ENCODE peak calls at places on chromosomes 3 and 15, in four cellular contexts. Y, C, E and D are unnamed samples.

GRCh38 chr15:28881170-28881569 is 4.6 kb upstream of the APBA2 start:
- DNase-seq in Y (no peak), E (no peak), C (no peak), D (no peak)

GRCh38 chr3:140914384-140914945 is 27.2 kb upstream of the SLC25A36 start:
- DNase-seq in C (no peak), Y (no peak), E (no peak), D (no peak)

GRCh38 chr3:140467104-140467577 is 210.7 kb upstream of the TRIM42 start:
- DNase-seq in E (no peak), C (peak; percentile 25), Y (no peak), D (no peak)

GRCh38 chr15:38145671-38146111 is 106.9 kb upstream of the SPRED1 start:
- DNase-seq in Y (no peak), E (no peak), C (no peak), D (no peak)

GRCh38 chr3:20478407-20478806 is 292.4 kb upstream of the SGO1 start:
- DNase-seq in Y (no peak), E (no peak), C (no peak), D (no peak)

GRCh38 chr3:137020888-137021287 is 63.1 kb downstream of the IL20RB start:
- DNase-seq in E (no peak), C (no peak), Y (no peak), D (no peak)

GRCh38 chr15:42157981-42158765 is 1.7 kb upstream of the PLA2G4F start:
- DNase-seq in Y (no peak), C (no peak), E (no peak), D (peak; percentile 71)

GRCh38 chr3:112778298-112779008 is 68.2 kb downstream of the CD200R1L start:
- DNase-seq in C (no peak), Y (no peak), E (no peak), D (no peak)

GRCh38 chr15:93362821-93363220 is 273.8 kb upstream of the RGMA start:
- DNase-seq in Y (no peak), E (no peak), C (no peak), D (no peak)

GRCh38 chr15:68615811-68616210 is 37.0 kb downstream of the CORO2B start:
- DNase-seq in C (no peak), Y (no peak), E (no peak), D (no peak)

GRCh38 chr3:170999737-171000242 is 26.7 kb downstream of the SLC2A2 start:
- DNase-seq in E (no peak), C (peak; percentile 52), Y (no peak), D (peak; percentile 61)

GRCh38 chr3:81985996-81986723 is 224.7 kb upstream of the GBE1 start:
- DNase-seq in Y (no peak), C (peak; percentile 74), E (no peak), D (peak; percentile 8)

GRCh38 chr3:179046497-179047353 is 24.9 kb downstream of the ZMAT3 start:
- DNase-seq in E (peak; percentile 89), Y (no peak), C (no peak), D (no peak)

GRCh38 chr3:83230841-83231240 is 1469.4 kb upstream of the GBE1 start:
- DNase-seq in C (no peak), E (no peak), Y (no peak), D (no peak)

GRCh38 chr3:14431928-14432834 is 29.8 kb downstream of the SLC6A6 start:
- DNase-seq in Y (no peak), E (peak; percentile 90), C (peak; percentile 82), D (peak; percentile 97)

GRCh38 chr3:127093312-127093711 is 99.6 kb upstream of the PRR23E start:
- DNase-seq in Y (no peak), E (no peak), C (no peak), D (no peak)

GRCh38 chr15:36361351-36361870 is 218.0 kb upstream of the CDIN1 start:
- DNase-seq in C (no peak), Y (no peak), E (no peak), D (no peak)

GRCh38 chr15:101641894-101642293 is 10.3 kb downstream of the TM2D3 start:
- DNase-seq in Y (no peak), E (peak; percentile 25), C (no peak), D (no peak)

GRCh38 chr3:25442486-25442885 is 14.4 kb downstream of the RARB start:
- DNase-seq in C (no peak), E (no peak), Y (no peak), D (no peak)

GRCh38 chr3:170531557-170532335 is 54.1 kb downstream of the SLC7A14 start:
- DNase-seq in Y (no peak), C (no peak), E (no peak), D (no peak)

GRCh38 chr3:67018105-67018788 is 20.1 kb downstream of the KBTBD8 start:
- DNase-seq in Y (no peak), C (no peak), E (no peak), D (peak; percentile 33)
- TF ChIP-seq HDAC6 in Y (no peak), C (no peak), E (no peak), D (no peak)

GRCh38 chr15:71802770-71803169 is 7.6 kb upstream of the NR2E3 start:
- DNase-seq in E (no peak), Y (peak; percentile 96), C (no peak), D (peak; percentile 49)
- TF ChIP-seq HDAC6 in E (no peak), Y (no peak), C (no peak), D (no peak)

DNA sequence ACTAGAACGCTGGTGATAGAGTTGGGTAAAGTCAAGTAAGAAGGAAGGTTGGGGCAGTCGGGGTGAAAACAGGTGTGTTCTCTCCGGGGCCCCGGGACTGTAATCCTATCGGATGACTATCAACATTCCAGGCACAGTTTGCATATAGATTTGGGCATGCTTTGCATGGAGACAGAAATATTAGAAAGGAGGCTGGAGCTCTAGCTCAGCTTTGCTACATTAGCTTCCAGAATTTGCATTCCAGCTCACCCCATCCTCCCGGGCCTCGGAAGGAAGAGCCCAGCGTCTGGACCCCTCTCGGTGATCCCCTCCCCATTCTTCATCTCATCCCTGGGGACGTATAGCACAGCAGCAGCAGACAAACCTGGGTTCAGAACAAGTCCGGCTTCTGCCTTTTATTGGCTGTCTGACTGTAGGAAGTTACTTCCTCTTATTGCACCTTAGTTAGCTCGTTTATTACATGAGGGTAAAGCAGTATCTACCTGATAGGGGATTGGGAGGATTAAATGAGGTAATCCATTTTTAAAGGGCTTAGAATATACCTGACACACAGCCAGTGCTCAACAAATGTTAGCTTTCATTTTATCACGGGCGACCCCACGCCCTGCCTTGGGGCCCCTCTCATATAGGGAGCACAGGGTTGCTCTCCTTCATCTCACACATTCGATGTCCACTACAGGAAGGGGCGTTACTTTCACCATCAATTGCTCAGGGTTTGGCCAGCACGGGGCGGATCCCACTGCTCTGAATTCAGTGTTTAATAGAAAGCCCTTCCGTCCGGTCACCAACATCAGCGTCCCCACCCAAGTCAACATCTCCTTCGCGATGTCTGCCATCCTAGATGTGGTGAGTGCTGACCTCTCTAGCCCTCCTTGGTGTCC is 3.2 kb downstream of the HTR3E start:
- DNase-seq in E (no peak), C (no peak), Y (no peak), D (no peak)
- TF ChIP-seq HDAC6 in E (no peak), C (no peak), Y (no peak), D (no peak)

GRCh38 chr3:60716573-60716972 is 534.7 kb downstream of the FHIT start:
- DNase-seq in Y (no peak), C (no peak), E (no peak), D (no peak)

GRCh38 chr3:60720696-60721228 is 530.5 kb downstream of the FHIT start:
- DNase-seq in Y (no peak), E (no peak), C (no peak), D (no peak)
- TF ChIP-seq HDAC6 in Y (no peak), E (no peak), C (no peak), D (no peak)